ENCODE peak calls at places on chromosome 19, in nine cellular contexts. R is tibial nerve, M is GM23338, F is endodermal cell, A is AG09309, H is lower lobe of right lung, U is glutamatergic neuron, T is Calu3, Y is psoas muscle. I is an unnamed sample.
A peak's percentile ranks its signal among the peaks of the same experiment; 100 is the strongest.

GRCh38 chr19:2127758-2128157 is 23.6 kb downstream of the AP3D1 start:
- DNase-seq in R (no peak), M (no peak), F (no peak), A (no peak), H (no peak), U (no peak), T (no peak), Y (no peak), I (no peak)

GRCh38 chr19:12202250-12202649 is 39.4 kb downstream of the ZNF136 start:
- DNase-seq in R (no peak), M (peak; percentile 81), F (peak; percentile 49), A (no peak), H (peak; percentile 52), U (peak; percentile 54), T (no peak), Y (no peak), I (no peak)

GRCh38 chr19:4066176-4066606 is 508 bp downstream of the ZBTB7A start:
- DNase-seq in R (no peak), M (no peak), F (no peak), A (no peak), H (no peak), U (no peak), T (no peak), Y (peak; percentile 67), I (peak; percentile 73)

GRCh38 chr19:35228177-35228930 is at the start of gene FAM187B:
- DNase-seq in R (no peak), M (no peak), F (no peak), A (no peak), H (no peak), U (no peak), T (no peak), Y (no peak), I (no peak)

GRCh38 chr19:47779524-47780214 is 1.2 kb downstream of the SELENOW start:
- DNase-seq in R (peak; percentile 45), M (no peak), F (no peak), A (no peak), H (no peak), U (no peak), T (peak; percentile 31), Y (peak; percentile 75), I (peak; percentile 60)

GRCh38 chr19:5934002-5934401 is 19.9 kb downstream of the CAPS start:
- DNase-seq in R (no peak), M (no peak), F (no peak), A (no peak), H (no peak), U (no peak), T (no peak), Y (no peak), I (no peak)

GRCh38 chr19:16106121-16106520 is 5.6 kb upstream of the RAB8A start:
- DNase-seq in R (no peak), M (no peak), F (no peak), A (peak; percentile 8), H (no peak), U (no peak), T (no peak), Y (no peak), I (no peak)

GRCh38 chr19:15123031-15123890 is 16.1 kb downstream of the SYDE1 start:
- DNase-seq in R (no peak), M (no peak), F (no peak), A (no peak), H (no peak), U (no peak), T (no peak), Y (no peak), I (no peak)

GRCh38 chr19:46402725-46403124 is 10.6 kb downstream of the CCDC8 start:
- DNase-seq in R (no peak), M (no peak), F (no peak), A (no peak), H (peak; percentile 24), U (no peak), T (no peak), Y (no peak), I (no peak)

GRCh38 chr19:46407891-46408426 is 5.4 kb downstream of the CCDC8 start:
- DNase-seq in R (no peak), M (no peak), F (peak; percentile 49), A (no peak), H (peak; percentile 13), U (no peak), T (no peak), Y (no peak), I (peak; percentile 31)

GRCh38 chr19:46408611-46409039 is 4.7 kb downstream of the CCDC8 start:
- DNase-seq in R (peak; percentile 25), M (no peak), F (peak; percentile 75), A (no peak), H (peak; percentile 88), U (peak; percentile 58), T (no peak), Y (peak; percentile 71), I (peak; percentile 82)

GRCh38 chr19:46404884-46405658 is 8.3 kb downstream of the CCDC8 start:
- DNase-seq in R (no peak), M (peak; percentile 81), F (peak; percentile 86), A (no peak), H (peak; percentile 43), U (peak; percentile 38), T (no peak), Y (no peak), I (peak; percentile 38)

DNA sequence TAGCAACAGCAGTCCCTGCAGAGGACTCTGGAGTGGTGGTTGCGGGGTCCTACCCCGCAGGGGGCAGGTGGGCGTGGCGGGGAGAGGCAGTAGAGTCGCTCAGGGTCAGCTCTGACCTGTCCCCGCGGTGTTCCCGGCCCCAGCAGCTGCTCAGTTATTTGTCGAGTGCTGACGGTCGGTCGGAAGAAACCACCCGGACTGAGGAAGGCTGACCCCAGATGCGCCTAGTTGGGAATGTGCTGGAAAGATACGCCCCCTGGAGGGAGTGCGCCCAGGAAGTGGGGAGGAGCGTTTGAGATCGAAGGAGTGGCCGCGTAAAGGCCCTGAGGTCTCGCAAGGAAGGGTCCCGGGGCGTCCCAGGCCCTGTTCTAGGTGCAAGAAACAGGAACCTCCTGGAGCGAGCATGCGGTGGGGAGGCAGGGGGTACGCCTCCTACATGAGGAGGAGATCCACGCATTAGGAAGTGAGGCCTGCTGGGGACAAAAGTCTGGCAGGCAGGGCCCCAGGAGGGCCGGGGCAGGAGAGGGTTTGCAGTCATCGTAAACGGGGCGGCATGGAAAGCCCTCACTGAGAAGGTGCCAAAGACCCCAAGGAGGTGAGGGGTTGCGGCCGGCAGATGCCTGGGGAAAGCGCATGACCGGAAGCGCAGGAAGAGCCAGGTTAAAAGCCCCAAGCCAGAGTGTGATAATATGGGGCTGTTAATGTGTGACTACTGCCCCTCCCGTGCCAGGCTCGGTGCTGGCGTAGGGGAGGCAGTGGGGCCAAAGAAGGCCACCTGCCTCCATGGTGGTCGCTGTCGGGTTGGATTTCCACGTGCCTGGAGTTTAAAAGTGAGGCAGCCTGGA is 9.1 kb downstream of the CCDC8 start:
- DNase-seq in R (peak; percentile 47), M (peak; percentile 70), F (peak; percentile 90), A (no peak), H (peak; percentile 59), U (peak; percentile 81), T (peak; percentile 64), Y (peak; percentile 53), I (peak; percentile 73)
- TF ChIP-seq CTCF in R (no peak), M (no peak), F (peak; percentile 52), A (peak; percentile 14), H (peak; percentile 31), U (no peak), T (peak; percentile 46), Y (peak; percentile 8), I (no peak)

DNA sequence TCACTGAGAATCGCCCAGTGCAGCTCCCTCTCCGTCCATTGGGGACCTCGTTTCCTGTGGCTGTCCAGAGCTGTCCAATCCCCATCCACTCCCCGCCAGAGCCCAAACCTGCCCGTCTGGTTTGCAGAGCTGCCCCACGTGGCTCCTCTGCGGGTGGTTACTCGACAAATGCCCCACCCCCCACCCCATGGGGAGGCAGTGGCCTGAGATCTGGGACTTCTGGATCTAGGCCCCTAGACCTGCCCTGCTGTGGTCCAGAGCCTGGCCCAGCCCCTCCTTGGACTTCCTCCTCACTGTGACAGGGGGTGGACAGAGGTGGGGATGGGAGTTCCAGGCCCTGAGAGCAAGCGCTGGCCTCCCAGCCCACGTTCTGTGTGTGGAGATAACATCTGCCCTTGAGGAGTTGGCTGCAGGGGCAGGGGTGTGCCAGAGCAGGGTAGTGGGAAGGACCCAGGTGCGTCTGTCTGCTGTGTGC is 29.1 kb downstream of the PAK4 start:
- DNase-seq in R (no peak), M (peak; percentile 78), F (peak; percentile 83), A (no peak), H (peak; percentile 84), U (no peak), T (peak; percentile 96), Y (no peak), I (peak; percentile 41)
- TF ChIP-seq CTCF in R (no peak), M (no peak), F (peak; percentile 15), A (no peak), H (peak; percentile 21), U (no peak), T (peak; percentile 57), Y (no peak), I (no peak)

DNA sequence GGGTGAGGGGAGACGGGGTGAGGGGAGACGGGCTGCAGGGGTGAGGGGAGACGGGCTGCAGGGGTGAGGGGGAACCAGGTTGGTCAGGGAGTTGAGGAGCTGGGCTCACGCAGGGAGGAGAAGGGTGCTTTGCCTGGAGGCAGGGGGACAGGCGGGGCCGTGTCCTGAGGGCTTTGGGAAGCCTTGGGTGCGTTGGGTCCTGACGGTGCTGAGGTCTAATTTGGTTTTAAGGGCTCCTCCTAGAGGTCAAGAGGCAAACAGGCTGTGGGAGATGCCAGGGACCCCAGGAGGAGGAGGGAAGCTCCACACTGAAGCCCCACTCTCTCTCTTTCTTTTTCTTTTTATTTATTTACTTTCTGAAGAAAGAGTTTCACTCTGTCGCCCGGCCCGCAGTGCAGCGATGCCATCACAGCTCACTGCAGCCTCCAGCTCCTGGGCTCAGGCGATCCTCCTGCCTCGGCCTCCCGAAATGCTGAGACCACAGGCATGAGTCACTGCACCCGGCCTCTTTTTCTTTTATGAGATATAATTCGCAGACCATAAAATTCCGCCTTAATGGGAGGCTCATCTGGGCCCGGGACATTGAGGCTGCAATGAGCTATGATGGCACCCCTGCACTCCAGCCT is 9.3 kb upstream of the MISP start:
- DNase-seq in R (no peak), M (peak; percentile 90), F (peak; percentile 83), A (no peak), H (no peak), U (no peak), T (no peak), Y (no peak), I (no peak)
- TF ChIP-seq CTCF in R (no peak), M (peak; percentile 74), F (peak; percentile 71), A (no peak), H (no peak), U (no peak), T (no peak), Y (no peak), I (no peak)

GRCh38 chr19:18933297-18933696 is 7.7 kb downstream of the HOMER3 start:
- DNase-seq in R (no peak), M (no peak), F (no peak), A (no peak), H (no peak), U (no peak), T (no peak), Y (no peak), I (no peak)

GRCh38 chr19:18928018-18928805 is 8.7 kb downstream of the DDX49 start:
- DNase-seq in R (no peak), M (no peak), F (no peak), A (no peak), H (no peak), U (no peak), T (no peak), Y (no peak), I (no peak)

GRCh38 chr19:18929311-18929710 is 9.8 kb downstream of the DDX49 start:
- DNase-seq in R (no peak), M (no peak), F (no peak), A (no peak), H (no peak), U (no peak), T (no peak), Y (no peak), I (no peak)

GRCh38 chr19:18931316-18932162 is 9.5 kb downstream of the HOMER3 start:
- DNase-seq in R (no peak), M (no peak), F (no peak), A (no peak), H (no peak), U (no peak), T (no peak), Y (no peak), I (no peak)

DNA sequence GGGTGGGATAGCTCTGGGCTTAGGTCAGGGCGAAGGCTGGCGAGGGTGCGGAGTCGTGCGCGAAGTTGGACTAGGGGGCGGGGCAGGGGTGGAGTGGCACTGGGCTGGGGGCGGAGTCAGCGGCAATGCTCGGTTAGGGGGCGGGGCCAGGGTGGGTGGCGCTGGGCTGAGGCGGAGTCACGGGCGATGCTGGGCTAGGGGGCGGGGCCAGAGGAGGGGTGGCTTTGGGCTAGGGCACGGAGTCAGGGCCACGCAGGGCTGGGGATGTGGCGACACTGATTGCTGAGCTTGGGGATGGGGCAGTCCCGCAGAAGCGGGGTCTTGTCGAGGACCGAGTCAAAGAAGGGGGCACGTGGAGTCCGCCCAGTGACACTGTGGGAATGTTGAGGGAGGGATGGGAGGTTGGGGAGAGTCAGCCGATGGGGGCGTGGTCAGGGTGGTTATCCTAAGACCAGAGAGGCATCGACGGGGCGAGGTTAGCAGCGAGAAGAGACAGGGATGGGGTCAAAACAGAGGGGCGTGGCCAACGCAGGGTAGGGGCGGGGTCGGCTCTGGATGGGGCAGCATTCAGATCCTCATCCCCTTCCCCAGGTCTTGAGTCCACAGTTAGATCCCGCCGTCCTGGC is 8.7 kb downstream of the HOMER3 start:
- DNase-seq in R (peak; percentile 73), M (peak; percentile 98), F (peak; percentile 99), A (no peak), H (peak; percentile 88), U (peak; percentile 89), T (no peak), Y (peak; percentile 81), I (peak; percentile 97)
- TF ChIP-seq CTCF in R (no peak), M (no peak), F (no peak), A (no peak), H (no peak), U (no peak), T (no peak), Y (no peak), I (no peak)

I was measured in left lung.